ENCODE peak calls at places on chromosomes 16 and 17, in five cellular contexts. One of them, this sample, is unnamed.

GRCh38 chr16:21338537-21339268 is 60.6 kb upstream of the CRYM start:
- DNase-seq in pancreas: no peak
- DNase-seq in breast epithelium: no peak
- DNase-seq in NB4: no peak
- DNase-seq in lower lobe of right lung: no peak
- DNase-seq in this sample: no peak

GRCh38 chr17:60065867-60066266 is 12.9 kb downstream of the HEATR6 start:
- DNase-seq in pancreas: no peak
- DNase-seq in breast epithelium: no peak
- DNase-seq in NB4: no peak
- DNase-seq in lower lobe of right lung: no peak
- DNase-seq in this sample: no peak

GRCh38 chr17:73586921-73587680 is 57.1 kb downstream of the SDK2 start:
- DNase-seq in pancreas: no peak
- DNase-seq in breast epithelium: no peak
- DNase-seq in NB4: peak; percentile 35
- DNase-seq in lower lobe of right lung: no peak
- DNase-seq in this sample: no peak

GRCh38 chr17:2949469-2950044 is 113.8 kb downstream of the OR1D5 start:
- DNase-seq in pancreas: peak; percentile 31
- DNase-seq in breast epithelium: peak; percentile 48
- DNase-seq in NB4: no peak
- DNase-seq in lower lobe of right lung: peak; percentile 26
- DNase-seq in this sample: no peak

GRCh38 chr16:53766304-53767016 is 62.5 kb downstream of the FTO start:
- DNase-seq in pancreas: no peak
- DNase-seq in breast epithelium: no peak
- DNase-seq in NB4: no peak
- DNase-seq in lower lobe of right lung: no peak
- DNase-seq in this sample: no peak

GRCh38 chr17:2814499-2815341 is 18.5 kb downstream of the RAP1GAP2 start:
- DNase-seq in pancreas: no peak
- DNase-seq in breast epithelium: no peak
- DNase-seq in NB4: peak; percentile 80
- DNase-seq in lower lobe of right lung: peak; percentile 72
- DNase-seq in this sample: no peak

GRCh38 chr17:72117748-72118587 is 2.9 kb upstream of the SOX9 start:
- DNase-seq in pancreas: no peak
- DNase-seq in breast epithelium: no peak
- DNase-seq in NB4: no peak
- DNase-seq in lower lobe of right lung: no peak
- DNase-seq in this sample: no peak

GRCh38 chr17:36849871-36850348 is 87.4 kb upstream of the LHX1 start:
- DNase-seq in pancreas: no peak
- DNase-seq in breast epithelium: no peak
- DNase-seq in NB4: peak; percentile 21
- DNase-seq in lower lobe of right lung: no peak
- DNase-seq in this sample: no peak

GRCh38 chr16:4660454-4661007 is 32.8 kb upstream of the NUDT16L1 start:
- DNase-seq in pancreas: no peak
- DNase-seq in breast epithelium: no peak
- DNase-seq in NB4: no peak
- DNase-seq in lower lobe of right lung: peak; percentile 89
- DNase-seq in this sample: no peak

GRCh38 chr17:73248532-73248931 is 13.1 kb downstream of the CPSF4L start:
- DNase-seq in pancreas: no peak
- DNase-seq in breast epithelium: no peak
- DNase-seq in NB4: no peak
- DNase-seq in lower lobe of right lung: no peak
- DNase-seq in this sample: no peak

GRCh38 chr17:80441133-80441578 is 26.2 kb downstream of the ENDOV start:
- DNase-seq in pancreas: no peak
- DNase-seq in breast epithelium: no peak
- DNase-seq in NB4: peak; percentile 61
- DNase-seq in lower lobe of right lung: no peak
- DNase-seq in this sample: no peak

GRCh38 chr17:37092041-37092440 is 143.3 kb downstream of the AATF start:
- DNase-seq in pancreas: no peak
- DNase-seq in breast epithelium: no peak
- DNase-seq in NB4: no peak
- DNase-seq in lower lobe of right lung: no peak
- DNase-seq in this sample: no peak

GRCh38 chr17:36932383-36933173 is 4.7 kb upstream of the LHX1 start:
- DNase-seq in pancreas: no peak
- DNase-seq in breast epithelium: no peak
- DNase-seq in NB4: no peak
- DNase-seq in lower lobe of right lung: no peak
- DNase-seq in this sample: no peak

GRCh38 chr17:1099242-1099641 is 80.5 kb downstream of the ABR start:
- DNase-seq in pancreas: no peak
- DNase-seq in breast epithelium: no peak
- DNase-seq in NB4: no peak
- DNase-seq in lower lobe of right lung: no peak
- DNase-seq in this sample: no peak

GRCh38 chr17:73240561-73240960 is 21.1 kb downstream of the CPSF4L start:
- DNase-seq in pancreas: no peak
- DNase-seq in breast epithelium: no peak
- DNase-seq in NB4: no peak
- DNase-seq in lower lobe of right lung: no peak
- DNase-seq in this sample: no peak

GRCh38 chr17:65956814-65957213 is 235.1 kb downstream of the CEP112 start:
- DNase-seq in pancreas: no peak
- DNase-seq in breast epithelium: no peak
- DNase-seq in NB4: no peak
- DNase-seq in lower lobe of right lung: no peak
- DNase-seq in this sample: no peak

GRCh38 chr17:57803026-57803425 is 46.8 kb downstream of the MRPS23 start:
- DNase-seq in pancreas: no peak
- DNase-seq in breast epithelium: no peak
- DNase-seq in NB4: no peak
- DNase-seq in lower lobe of right lung: no peak
- DNase-seq in this sample: no peak

GRCh38 chr17:7929158-7930029 is at the start of gene KCNAB3:
- DNase-seq in pancreas: no peak
- DNase-seq in breast epithelium: no peak
- DNase-seq in NB4: no peak
- DNase-seq in lower lobe of right lung: no peak
- DNase-seq in this sample: no peak

GRCh38 chr17:45333702-45334092 is 16.9 kb upstream of the MAP3K14 start:
- DNase-seq in pancreas: no peak
- DNase-seq in breast epithelium: peak; percentile 34
- DNase-seq in NB4: no peak
- DNase-seq in lower lobe of right lung: no peak
- DNase-seq in this sample: no peak

GRCh38 chr17:7235693-7236665 is 1.7 kb upstream of the DVL2 start:
- DNase-seq in pancreas: no peak
- DNase-seq in breast epithelium: no peak
- DNase-seq in NB4: no peak
- DNase-seq in lower lobe of right lung: no peak
- DNase-seq in this sample: no peak

GRCh38 chr17:4179071-4179470 is 36.1 kb downstream of the CYB5D2 start:
- DNase-seq in pancreas: no peak
- DNase-seq in breast epithelium: no peak
- DNase-seq in NB4: no peak
- DNase-seq in lower lobe of right lung: no peak
- DNase-seq in this sample: no peak

GRCh38 chr17:39073916-39074315 is 77.5 kb downstream of the PLXDC1 start:
- DNase-seq in pancreas: no peak
- DNase-seq in breast epithelium: no peak
- DNase-seq in NB4: no peak
- DNase-seq in lower lobe of right lung: no peak
- DNase-seq in this sample: no peak

GRCh38 chr17:72446525-72447250 is 325.9 kb downstream of the SOX9 start:
- DNase-seq in pancreas: no peak
- DNase-seq in breast epithelium: no peak
- DNase-seq in NB4: no peak
- DNase-seq in lower lobe of right lung: no peak
- DNase-seq in this sample: no peak

GRCh38 chr16:5506021-5506420 is 408.4 kb upstream of the EEF2KMT start:
- DNase-seq in pancreas: no peak
- DNase-seq in breast epithelium: no peak
- DNase-seq in NB4: no peak
- DNase-seq in lower lobe of right lung: no peak
- DNase-seq in this sample: no peak

GRCh38 chr16:27924411-27925118 is 138.9 kb downstream of the GSG1L start:
- DNase-seq in pancreas: no peak
- DNase-seq in breast epithelium: no peak
- DNase-seq in NB4: no peak
- DNase-seq in lower lobe of right lung: no peak
- DNase-seq in this sample: no peak

GRCh38 chr16:89843409-89844350 is 15.4 kb downstream of the SPIRE2 start:
- DNase-seq in pancreas: no peak
- DNase-seq in breast epithelium: no peak
- DNase-seq in NB4: no peak
- DNase-seq in lower lobe of right lung: no peak
- DNase-seq in this sample: no peak

GRCh38 chr16:5026664-5027063 is 7.1 kb downstream of the NAGPA start:
- DNase-seq in pancreas: no peak
- DNase-seq in breast epithelium: no peak
- DNase-seq in NB4: no peak
- DNase-seq in lower lobe of right lung: no peak
- DNase-seq in this sample: no peak

GRCh38 chr16:79013004-79013403 is 587.5 kb downstream of the MAF start:
- DNase-seq in pancreas: no peak
- DNase-seq in breast epithelium: no peak
- DNase-seq in NB4: peak; percentile 27
- DNase-seq in lower lobe of right lung: no peak
- DNase-seq in this sample: no peak

GRCh38 chr16:89484923-89485679 is 5.3 kb downstream of the ANKRD11 start:
- DNase-seq in pancreas: no peak
- DNase-seq in breast epithelium: no peak
- DNase-seq in NB4: peak; percentile 53
- DNase-seq in lower lobe of right lung: no peak
- DNase-seq in this sample: no peak

GRCh38 chr16:88510091-88510719 is 57.1 kb downstream of the ZFPM1 start:
- DNase-seq in pancreas: no peak
- DNase-seq in breast epithelium: peak; percentile 60
- DNase-seq in NB4: no peak
- DNase-seq in lower lobe of right lung: no peak
- DNase-seq in this sample: no peak

GRCh38 chr17:9811086-9811485 is 10.8 kb downstream of the GSG1L2 start:
- DNase-seq in pancreas: no peak
- DNase-seq in breast epithelium: no peak
- DNase-seq in NB4: no peak
- DNase-seq in lower lobe of right lung: no peak
- DNase-seq in this sample: no peak

GRCh38 chr16:50167603-50168002 is 14.5 kb downstream of the TENT4B start:
- DNase-seq in pancreas: no peak
- DNase-seq in breast epithelium: no peak
- DNase-seq in NB4: no peak
- DNase-seq in lower lobe of right lung: no peak
- DNase-seq in this sample: no peak
- TF ChIP-seq CTCF in pancreas: no peak
- TF ChIP-seq CTCF in breast epithelium: no peak
- TF ChIP-seq CTCF in NB4: no peak
- TF ChIP-seq CTCF in lower lobe of right lung: no peak
- TF ChIP-seq CTCF in this sample: no peak

DNA sequence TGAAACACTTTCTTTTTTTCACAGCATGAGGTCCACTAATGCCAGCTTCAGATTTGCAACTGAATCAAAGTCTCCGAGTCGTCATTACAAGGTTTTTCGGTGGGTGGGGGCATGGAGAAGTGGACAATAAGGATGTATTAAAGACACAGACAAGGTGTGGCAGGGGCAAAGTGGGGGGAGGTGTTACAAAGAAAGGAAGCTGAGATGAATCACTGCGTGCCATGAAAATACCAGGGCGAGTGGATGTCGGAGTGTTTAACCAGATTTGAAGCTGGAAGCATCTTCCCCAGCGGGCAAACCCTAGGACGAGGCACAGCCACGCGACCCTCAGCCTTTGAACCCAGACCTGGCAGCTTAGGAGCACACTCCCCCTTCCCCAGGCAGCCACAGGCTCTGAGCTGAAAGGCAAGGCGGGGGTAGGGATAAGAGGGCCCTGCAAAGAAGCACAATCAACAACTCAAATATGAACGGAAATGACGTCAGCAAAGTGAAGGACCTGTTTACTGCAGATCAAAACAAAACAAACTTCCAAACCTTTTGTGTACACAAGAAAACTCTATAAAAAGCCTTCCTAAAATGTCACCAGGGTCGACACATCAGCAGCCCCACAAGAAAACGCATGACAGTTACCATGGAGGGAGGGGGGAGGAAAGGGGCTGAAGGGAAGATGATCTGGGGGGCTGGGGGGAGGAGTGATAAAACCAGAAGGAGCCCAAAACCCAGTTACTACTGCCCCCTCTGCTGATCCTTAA is 5.6 kb upstream of the ZFHX3 start:
- DNase-seq in pancreas: no peak
- DNase-seq in breast epithelium: no peak
- DNase-seq in NB4: no peak
- DNase-seq in lower lobe of right lung: no peak
- DNase-seq in this sample: no peak
- TF ChIP-seq CTCF in pancreas: no peak
- TF ChIP-seq CTCF in breast epithelium: no peak
- TF ChIP-seq CTCF in NB4: no peak
- TF ChIP-seq CTCF in lower lobe of right lung: no peak
- TF ChIP-seq CTCF in this sample: no peak

GRCh38 chr16:81214745-81215166 is 23.7 kb upstream of the BCO1 start:
- DNase-seq in pancreas: no peak
- DNase-seq in breast epithelium: no peak
- DNase-seq in NB4: no peak
- DNase-seq in lower lobe of right lung: no peak
- DNase-seq in this sample: no peak
- TF ChIP-seq CTCF in pancreas: no peak
- TF ChIP-seq CTCF in breast epithelium: no peak
- TF ChIP-seq CTCF in NB4: peak; percentile 33
- TF ChIP-seq CTCF in lower lobe of right lung: peak; percentile 15
- TF ChIP-seq CTCF in this sample: no peak

GRCh38 chr17:61391595-61392291 is 7.9 kb upstream of the TBX2 start:
- DNase-seq in pancreas: no peak
- DNase-seq in breast epithelium: no peak
- DNase-seq in NB4: no peak
- DNase-seq in lower lobe of right lung: no peak
- DNase-seq in this sample: no peak

GRCh38 chr17:61393904-61394629 is 5.6 kb upstream of the TBX2 start:
- DNase-seq in pancreas: no peak
- DNase-seq in breast epithelium: no peak
- DNase-seq in NB4: no peak
- DNase-seq in lower lobe of right lung: peak; percentile 38
- DNase-seq in this sample: no peak

GRCh38 chr17:61392679-61393078 is 7.0 kb upstream of the TBX2 start:
- DNase-seq in pancreas: no peak
- DNase-seq in breast epithelium: no peak
- DNase-seq in NB4: no peak
- DNase-seq in lower lobe of right lung: no peak
- DNase-seq in this sample: no peak

GRCh38 chr17:61394630-61395408 is 4.8 kb upstream of the TBX2 start:
- DNase-seq in pancreas: no peak
- DNase-seq in breast epithelium: no peak
- DNase-seq in NB4: no peak
- DNase-seq in lower lobe of right lung: peak; percentile 46
- DNase-seq in this sample: no peak

DNA sequence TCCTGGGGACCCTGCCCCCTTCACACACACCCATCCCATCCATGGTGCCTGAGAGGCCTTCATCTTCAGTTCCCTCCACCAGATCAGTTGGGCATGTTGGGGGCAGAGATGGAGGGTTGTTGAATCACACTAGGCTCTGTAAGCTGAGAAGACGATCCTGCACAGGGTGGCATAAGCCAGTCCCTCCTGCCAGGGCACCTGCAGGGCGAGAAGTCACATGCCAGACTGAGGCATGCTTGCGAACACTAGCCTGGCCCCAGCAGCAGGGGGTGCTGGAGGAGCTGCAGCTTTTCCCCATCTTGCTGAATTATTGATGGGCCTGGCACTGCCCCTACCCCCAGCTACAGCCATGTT is 6.1 kb upstream of the TBX2 start:
- DNase-seq in pancreas: no peak
- DNase-seq in breast epithelium: no peak
- DNase-seq in NB4: no peak
- DNase-seq in lower lobe of right lung: no peak
- DNase-seq in this sample: no peak
- TF ChIP-seq CTCF in pancreas: no peak
- TF ChIP-seq CTCF in breast epithelium: no peak
- TF ChIP-seq CTCF in NB4: peak; percentile 28
- TF ChIP-seq CTCF in lower lobe of right lung: peak; percentile 20
- TF ChIP-seq CTCF in this sample: no peak

This sample was measured in thoracic aorta.